ENCODE peak calls at places on chromosomes 11 and 22, in nine cellular contexts. Z, O, G, Q, E, C, S, H and X are unnamed samples.

GRCh38 chr22:19203839-19204238 is 25.3 kb upstream of the SLC25A1 start:
- DNase-seq in Z (no peak), O (no peak), G (no peak), Q (no peak), E (no peak), C (no peak), S (no peak), H (no peak), X (no peak)

GRCh38 chr11:58919980-58920379 is 19.3 kb upstream of the GLYATL1 start:
- DNase-seq in Z (no peak), O (no peak), G (no peak), Q (no peak), E (no peak), C (no peak), S (no peak), H (no peak), X (no peak)

GRCh38 chr22:50169774-50170341 is 673 bp upstream of the PANX2 start:
- DNase-seq in Z (no peak), O (no peak), G (peak), Q (no peak), E (no peak), C (no peak), S (no peak), H (no peak), X (no peak)

GRCh38 chr11:69446108-69446507 is 35.4 kb upstream of the LINC01488 start:
- DNase-seq in Z (no peak), O (no peak), G (no peak), Q (no peak), E (no peak), C (no peak), S (no peak), H (no peak), X (no peak)

GRCh38 chr22:26890870-26891269 is 233.5 kb downstream of the MIAT start:
- DNase-seq in Z (no peak), O (no peak), G (peak), Q (no peak), E (no peak), C (no peak), S (no peak), H (no peak), X (no peak)

GRCh38 chr22:44805663-44806062 is 53.3 kb downstream of the ARHGAP8 start:
- DNase-seq in Z (no peak), O (no peak), G (no peak), Q (no peak), E (no peak), C (no peak), S (no peak), H (no peak), X (no peak)

GRCh38 chr11:16605440-16605970 is 132.9 kb upstream of the C11orf58 start:
- DNase-seq in Z (peak), O (no peak), G (no peak), Q (peak), E (peak), C (peak), S (no peak), H (peak), X (no peak)

GRCh38 chr11:76599041-76600013 is 71.2 kb downstream of the LRRC32 start:
- DNase-seq in Z (no peak), O (no peak), G (no peak), Q (no peak), E (no peak), C (no peak), S (no peak), H (no peak), X (no peak)

GRCh38 chr22:44396021-44396726 is 83.4 kb upstream of the SHISAL1 start:
- DNase-seq in Z (no peak), O (peak), G (no peak), Q (no peak), E (peak), C (no peak), S (no peak), H (no peak), X (no peak)

GRCh38 chr11:10551845-10552352 is 10.9 kb upstream of the RNF141 start:
- DNase-seq in Z (no peak), O (no peak), G (no peak), Q (no peak), E (no peak), C (no peak), S (no peak), H (no peak), X (no peak)

GRCh38 chr11:115065314-115065713 is 387.0 kb downstream of the NXPE2 start:
- DNase-seq in Z (no peak), O (no peak), G (no peak), Q (no peak), E (no peak), C (no peak), S (no peak), H (no peak), X (no peak)

GRCh38 chr11:134038897-134039470 is 29.9 kb upstream of the JAM3 start:
- DNase-seq in Z (no peak), O (no peak), G (no peak), Q (peak), E (no peak), C (no peak), S (no peak), H (no peak), X (no peak)

GRCh38 chr11:14973621-14974020 is 1.5 kb upstream of the CALCA start:
- DNase-seq in Z (no peak), O (no peak), G (no peak), Q (peak), E (peak), C (no peak), S (no peak), H (no peak), X (no peak)

GRCh38 chr11:96303067-96303466 is 39.9 kb downstream of the MAML2 start:
- DNase-seq in Z (no peak), O (no peak), G (no peak), Q (no peak), E (no peak), C (no peak), S (no peak), H (no peak), X (peak)

GRCh38 chr11:131762346-131763110 is 392.1 kb downstream of the NTM start:
- DNase-seq in Z (no peak), O (no peak), G (no peak), Q (no peak), E (no peak), C (no peak), S (no peak), H (peak), X (no peak)

GRCh38 chr22:48631288-48631687 is 1196.4 kb downstream of the BRD1 start:
- DNase-seq in Z (no peak), O (no peak), G (no peak), Q (no peak), E (no peak), C (no peak), S (no peak), H (peak), X (no peak)

GRCh38 chr22:48240165-48240934 is 1477.9 kb downstream of the TBC1D22A start:
- DNase-seq in Z (no peak), O (no peak), G (no peak), Q (no peak), E (no peak), C (no peak), S (no peak), H (no peak), X (no peak)

GRCh38 chr11:64334764-64335741 is 5.0 kb upstream of the CCDC88B start:
- DNase-seq in Z (peak), O (no peak), G (no peak), Q (no peak), E (no peak), C (peak), S (peak), H (no peak), X (peak)

GRCh38 chr11:64568041-64568571 is 22.9 kb upstream of the SLC22A12 start:
- DNase-seq in Z (no peak), O (no peak), G (no peak), Q (no peak), E (no peak), C (no peak), S (no peak), H (no peak), X (no peak)

GRCh38 chr11:117623831-117624271 is 173.2 kb downstream of the DSCAML1 start:
- DNase-seq in Z (no peak), O (no peak), G (no peak), Q (no peak), E (no peak), C (no peak), S (no peak), H (no peak), X (no peak)

GRCh38 chr22:26453812-26454500 is 24.9 kb downstream of the ASPHD2 start:
- DNase-seq in Z (no peak), O (no peak), G (no peak), Q (no peak), E (no peak), C (no peak), S (no peak), H (no peak), X (no peak)

GRCh38 chr22:48258108-48258705 is 1495.8 kb downstream of the TBC1D22A start:
- DNase-seq in Z (no peak), O (no peak), G (no peak), Q (no peak), E (no peak), C (no peak), S (no peak), H (no peak), X (no peak)

GRCh38 chr22:19855504-19856409 is 1.1 kb upstream of the GNB1L start:
- DNase-seq in Z (peak), O (no peak), G (peak), Q (peak), E (no peak), C (peak), S (no peak), H (peak), X (peak)

GRCh38 chr22:27668828-27669797 is 132.4 kb downstream of the MN1 start:
- DNase-seq in Z (no peak), O (no peak), G (no peak), Q (peak), E (no peak), C (no peak), S (no peak), H (no peak), X (peak)

GRCh38 chr11:61657566-61657965 is 22.6 kb upstream of the DAGLA start:
- DNase-seq in Z (no peak), O (no peak), G (peak), Q (no peak), E (no peak), C (peak), S (no peak), H (peak), X (no peak)

GRCh38 chr22:37519268-37520195 is at the start of gene CARD10:
- DNase-seq in Z (no peak), O (no peak), G (no peak), Q (no peak), E (peak), C (no peak), S (no peak), H (no peak), X (no peak)

GRCh38 chr11:1755344-1756023 is 5.1 kb upstream of the IFITM10 start:
- DNase-seq in Z (peak), O (no peak), G (no peak), Q (peak), E (no peak), C (no peak), S (no peak), H (no peak), X (no peak)

GRCh38 chr22:30114356-30114755 is 34.1 kb downstream of the HORMAD2 start:
- DNase-seq in Z (no peak), O (no peak), G (no peak), Q (no peak), E (no peak), C (no peak), S (no peak), H (no peak), X (no peak)

GRCh38 chr11:56750190-56750589 is 1.7 kb upstream of the OR9G4 start:
- DNase-seq in Z (no peak), O (no peak), G (no peak), Q (no peak), E (no peak), C (no peak), S (no peak), H (no peak), X (no peak)